ENCODE peak calls at places on chromosomes 13 and 19, in five cellular contexts. Y is GM12878, V is right lobe of liver, P is adrenal gland, H is H1. Q is an unnamed sample. For H3K27me3, the result is how much of the 10 kb centered on the place peaks cover.

GRCh38 chr13:98780972-98781869 is 28.7 kb upstream of the SLC15A1 start:
- DNase-seq in Y (no peak), V (no peak), P (no peak), H (no peak), Q (no peak)

GRCh38 chr13:80716610-80717081 is 375.7 kb upstream of the SPRY2 start:
- DNase-seq in Y (no peak), V (no peak), P (peak), H (peak), Q (no peak)

GRCh38 chr13:77239312-77239711 is 87.6 kb downstream of the MYCBP2 start:
- DNase-seq in Y (no peak), V (no peak), P (no peak), H (no peak), Q (no peak)

GRCh38 chr19:28472843-28473242 is 740.1 kb downstream of the UQCRFS1 start:
- DNase-seq in Y (no peak), V (no peak), P (peak), H (no peak), Q (no peak)

GRCh38 chr19:53910170-53910518 is 1.1 kb downstream of the CACNG7 start:
- DNase-seq in Y (no peak), V (no peak), P (no peak), H (peak), Q (no peak)

GRCh38 chr13:111960152-111960772 is 106.7 kb upstream of the SOX1 start:
- DNase-seq in Y (no peak), V (no peak), P (no peak), H (no peak), Q (no peak)

GRCh38 chr13:60959427-60959826 is 456.2 kb downstream of the PCDH20 start:
- DNase-seq in Y (no peak), V (no peak), P (no peak), H (no peak), Q (no peak)

GRCh38 chr19:28396259-28396940 is 816.6 kb downstream of the UQCRFS1 start:
- DNase-seq in Y (no peak), V (no peak), P (no peak), H (no peak), Q (no peak)

GRCh38 chr13:46341112-46341711 is 45.8 kb downstream of the RUBCNL start:
- DNase-seq in Y (peak), V (no peak), P (no peak), H (no peak), Q (no peak)

GRCh38 chr13:93872948-93873347 is 606.5 kb downstream of the DCT start:
- DNase-seq in Y (no peak), V (no peak), P (no peak), H (no peak), Q (no peak)

GRCh38 chr19:9309974-9310446 is 372 bp upstream of the ZNF699 start:
- DNase-seq in Y (no peak), V (peak), P (peak), H (peak), Q (peak)

GRCh38 chr19:39038098-39038497 is 5.7 kb upstream of the FBXO27 start:
- DNase-seq in Y (no peak), V (peak), P (peak), H (peak), Q (peak)

GRCh38 chr13:76380436-76381065 is 505.7 kb downstream of the KCTD12 start:
- DNase-seq in Y (no peak), V (no peak), P (no peak), H (no peak), Q (no peak)

GRCh38 chr19:3605770-3606169 is 905 bp downstream of the TBXA2R start:
- DNase-seq in Y (no peak), V (no peak), P (no peak), H (no peak), Q (no peak)

GRCh38 chr13:23778879-23779278 is 110.3 kb downstream of the MIPEP start:
- DNase-seq in Y (no peak), V (no peak), P (no peak), H (no peak), Q (no peak)

GRCh38 chr19:46126086-46126485 is 1.6 kb upstream of the IGFL3 start:
- DNase-seq in Y (no peak), V (no peak), P (no peak), H (no peak), Q (no peak)

GRCh38 chr19:36113895-36114762 is 546 bp downstream of the POLR2I start:
- DNase-seq in Y (no peak), V (no peak), P (peak), H (peak), Q (peak)

GRCh38 chr13:110407021-110407420 is 99.9 kb downstream of the COL4A2 start:
- DNase-seq in Y (no peak), V (no peak), P (no peak), H (no peak), Q (no peak)

GRCh38 chr19:55197531-55197930 is 11.8 kb downstream of the PTPRH start:
- DNase-seq in Y (no peak), V (no peak), P (no peak), H (no peak), Q (no peak)

GRCh38 chr19:3760871-3761361 is 576 bp downstream of the APBA3 start:
- DNase-seq in Y (no peak), V (no peak), P (no peak), H (no peak), Q (no peak)

GRCh38 chr13:114283581-114283980 is 2.2 kb downstream of the UPF3A start:
- DNase-seq in Y (no peak), V (no peak), P (no peak), H (no peak), Q (no peak)

GRCh38 chr13:38879278-38879677 is 111.4 kb downstream of the STOML3 start:
- DNase-seq in Y (no peak), V (no peak), P (no peak), H (no peak), Q (no peak)

GRCh38 chr13:31121327-31122140 is 40.2 kb downstream of the HSPH1 start:
- DNase-seq in Y (no peak), V (no peak), P (no peak), H (peak), Q (no peak)

GRCh38 chr13:99862243-99862642 is 109.3 kb downstream of the ZIC5 start:
- DNase-seq in Y (no peak), V (no peak), P (no peak), H (no peak), Q (peak)

GRCh38 chr13:94153586-94153985 is 325.9 kb downstream of the DCT start:
- DNase-seq in Y (no peak), V (no peak), P (no peak), H (no peak), Q (no peak)

GRCh38 chr13:110006304-110006703 is 219.9 kb upstream of the IRS2 start:
- DNase-seq in Y (no peak), V (no peak), P (peak), H (no peak), Q (no peak)

GRCh38 chr19:50252111-50252886 is 48.9 kb downstream of the MYH14 start:
- DNase-seq in Y (no peak), V (no peak), P (no peak), H (peak), Q (peak)

GRCh38 chr13:110388141-110388943 is 81.3 kb downstream of the COL4A2 start:
- DNase-seq in Y (no peak), V (no peak), P (no peak), H (no peak), Q (peak)

GRCh38 chr13:66665991-66666390 is 564.1 kb downstream of the PCDH9 start:
- DNase-seq in Y (no peak), V (no peak), P (peak), H (no peak), Q (peak)

GRCh38 chr19:27773318-27774094 is 1439.4 kb downstream of the UQCRFS1 start:
- DNase-seq in Y (no peak), V (no peak), P (no peak), H (no peak), Q (no peak)

GRCh38 chr13:33284016-33284415 is 1.5 kb downstream of the STARD13 start:
- DNase-seq in Y (no peak), V (no peak), P (no peak), H (no peak), Q (no peak)
- TF ChIP-seq POLR2A in Y (no peak), V (no peak), P (no peak), H (no peak), Q (no peak)

GRCh38 chr19:1042689-1043511 is 3.0 kb downstream of the ABCA7 start:
- DNase-seq in Y (no peak), V (no peak), P (no peak), H (no peak), Q (no peak)
- H3K27ac ChIP-seq in Y (no peak), V (no peak), P (no peak), H (no peak), Q (no peak)

GRCh38 chr13:91623151-91623550 is 224.7 kb downstream of the GPC5 start:
- DNase-seq in Y (no peak), V (no peak), P (no peak), H (no peak), Q (no peak)

GRCh38 chr13:91620670-91621141 is 222.3 kb downstream of the GPC5 start:
- DNase-seq in Y (no peak), V (no peak), P (no peak), H (no peak), Q (no peak)

GRCh38 chr13:91621161-91621560 is 222.7 kb downstream of the GPC5 start:
- DNase-seq in Y (no peak), V (no peak), P (no peak), H (no peak), Q (no peak)

GRCh38 chr13:91618315-91618714 is 219.9 kb downstream of the GPC5 start:
- DNase-seq in Y (no peak), V (no peak), P (no peak), H (no peak), Q (no peak)
- H3K27me3 ChIP-seq in Y (under half), V (under half), P (under half), H (under half), Q (under half)

DNA sequence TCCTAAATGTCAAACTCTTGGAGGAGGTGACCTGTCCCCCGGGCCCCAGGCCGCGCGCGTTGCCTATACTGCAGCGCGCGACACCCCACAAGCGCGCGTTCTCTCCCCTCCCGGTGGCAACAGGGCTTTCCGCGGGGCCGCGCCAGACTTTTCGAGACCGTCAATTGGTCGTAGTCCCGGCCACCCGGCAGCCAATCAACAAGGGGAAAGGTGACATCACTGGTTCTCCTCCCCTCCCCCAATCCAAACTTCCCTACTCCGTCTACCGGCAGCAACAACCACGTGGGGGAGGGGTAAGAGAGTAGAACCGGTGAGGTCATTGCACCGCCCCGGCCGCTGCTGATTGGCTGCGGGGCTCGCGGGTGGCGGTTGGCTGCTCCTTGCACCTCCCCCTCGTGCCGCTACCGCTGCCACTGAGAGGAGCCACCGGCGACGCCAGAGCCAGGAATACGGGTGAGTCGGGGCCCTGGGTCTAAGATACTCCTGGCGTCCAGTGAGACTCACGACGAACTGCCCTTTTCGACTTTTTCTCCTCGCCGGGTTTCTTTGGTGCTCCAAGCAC is 829 bp upstream of the CIC start:
- DNase-seq in Y (peak), V (peak), P (peak), H (peak), Q (peak)
- TF ChIP-seq POLR2A in Y (peak), V (peak), P (peak), H (peak), Q (peak)

GRCh38 chr19:42176649-42176989 is 40.9 kb downstream of the DEDD2 start:
- DNase-seq in Y (no peak), V (no peak), P (no peak), H (peak), Q (no peak)

GRCh38 chr19:42178791-42179500 is 38.5 kb downstream of the DEDD2 start:
- DNase-seq in Y (no peak), V (no peak), P (no peak), H (peak), Q (no peak)

GRCh38 chr19:42175952-42176648 is 41.4 kb downstream of the DEDD2 start:
- DNase-seq in Y (no peak), V (no peak), P (peak), H (no peak), Q (peak)

GRCh38 chr19:42176990-42177685 is 40.3 kb downstream of the DEDD2 start:
- DNase-seq in Y (no peak), V (peak), P (peak), H (peak), Q (peak)

DNA sequence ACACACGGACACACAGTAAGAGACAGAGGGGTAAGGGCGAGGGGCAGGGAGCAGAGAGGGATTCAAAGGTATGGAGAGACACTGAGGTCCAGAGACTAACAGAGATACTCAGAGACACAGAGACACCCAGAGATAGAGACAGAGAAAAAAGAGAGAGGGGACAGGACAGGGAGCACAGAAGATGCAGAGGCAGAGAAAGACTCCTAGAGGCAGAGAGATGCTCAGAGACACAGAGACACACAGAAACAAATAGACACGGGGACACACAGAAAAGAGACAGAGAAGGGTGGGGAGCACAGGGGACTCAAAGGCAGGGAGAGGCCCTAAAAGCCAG is 39.8 kb downstream of the DEDD2 start:
- DNase-seq in Y (no peak), V (no peak), P (no peak), H (no peak), Q (no peak)
- H3K27ac ChIP-seq in Y (no peak), V (no peak), P (no peak), H (no peak), Q (no peak)

GRCh38 chr13:51723529-51723928 is 80.4 kb downstream of the DHRS12 start:
- DNase-seq in Y (no peak), V (no peak), P (no peak), H (no peak), Q (no peak)
- H3K27me3 ChIP-seq in Y (under half), V (under half), P (under half), H (under half), Q (under half)

DNA sequence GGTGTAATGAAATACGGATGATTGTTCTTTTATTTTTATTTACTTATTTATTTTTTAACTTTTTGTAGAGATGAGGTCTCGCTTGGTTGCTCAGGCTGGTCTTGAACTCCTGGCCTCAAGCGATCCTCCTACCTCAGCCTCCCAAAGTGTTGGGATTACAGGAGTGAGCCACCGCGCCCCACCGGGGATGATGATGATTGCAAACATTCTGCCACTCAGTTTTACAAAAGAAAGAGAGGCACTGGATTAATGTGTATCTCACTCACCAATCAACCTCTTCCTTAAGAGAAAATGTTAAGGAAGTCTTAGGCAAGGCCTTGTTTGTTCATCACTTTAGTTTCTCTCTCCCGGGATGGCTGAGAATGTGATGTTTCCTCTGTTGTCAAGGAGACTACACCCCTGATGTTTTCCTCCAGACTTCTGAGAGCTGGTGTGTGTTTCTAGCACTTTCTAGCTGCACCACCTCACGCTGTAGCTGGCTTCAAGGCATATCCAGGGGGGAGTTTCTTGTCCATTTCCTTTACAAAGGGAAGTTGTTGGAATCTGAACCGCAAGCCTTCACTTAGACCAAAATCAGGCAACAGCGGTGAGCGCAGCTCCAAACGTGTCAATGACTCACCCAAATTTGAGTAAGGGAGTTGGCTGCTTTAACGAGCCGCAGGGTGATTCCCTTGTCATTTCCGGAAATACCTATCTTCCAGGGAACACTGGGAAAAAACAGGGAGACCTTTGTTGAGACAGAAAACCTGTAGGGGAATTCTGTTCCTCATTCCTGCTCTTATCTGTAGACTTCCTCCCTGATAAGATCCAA is 2.3 kb downstream of the LDLR start:
- DNase-seq in Y (no peak), V (no peak), P (peak), H (no peak), Q (no peak)
- TF ChIP-seq POLR2A in Y (no peak), V (peak), P (peak), H (no peak), Q (no peak)

GRCh38 chr19:15213715-15214381 is 13.1 kb upstream of the NOTCH3 start:
- DNase-seq in Y (no peak), V (no peak), P (peak), H (no peak), Q (no peak)
- H3K27ac ChIP-seq in Y (no peak), V (no peak), P (no peak), H (no peak), Q (no peak)